ENCODE peak calls at places on chromosomes 2 and 18, in five cellular contexts. X is HCT116, S is GM23338, W is OCI-LY7, R is neural progenitor cell. D is an unnamed sample.

GRCh38 chr2:152465541-152465940 is 130.6 kb downstream of the FMNL2 start:
- DNase-seq in X (no peak), S (no peak), W (no peak), R (no peak), D (no peak)

GRCh38 chr2:43218550-43219382 is 7.6 kb downstream of the ZFP36L2 start:
- DNase-seq in X (no peak), S (peak; percentile 74), W (peak; percentile 90), R (no peak), D (peak; percentile 93)

GRCh38 chr2:40975175-40975574 is 523.3 kb upstream of the SLC8A1 start:
- DNase-seq in X (no peak), S (no peak), W (no peak), R (no peak), D (no peak)

GRCh38 chr2:212997526-212998020 is 153.8 kb downstream of the IKZF2 start:
- DNase-seq in X (no peak), S (peak; percentile 56), W (no peak), R (peak; percentile 3), D (no peak)

GRCh38 chr2:225937625-225938024 is 538.1 kb downstream of the NYAP2 start:
- DNase-seq in X (no peak), S (no peak), W (no peak), R (peak; percentile 16), D (peak; percentile 18)

GRCh38 chr2:195238366-195238765 is 418.7 kb upstream of the SLC39A10 start:
- DNase-seq in X (no peak), S (no peak), W (no peak), R (no peak), D (no peak)

GRCh38 chr18:9474103-9474982 is 970 bp upstream of the RALBP1 start:
- DNase-seq in X (peak; percentile 72), S (peak; percentile 75), W (no peak), R (peak; percentile 11), D (no peak)

GRCh38 chr2:174771631-174772491 is 7.6 kb upstream of the CHRNA1 start:
- DNase-seq in X (peak; percentile 44), S (peak; percentile 95), W (peak; percentile 21), R (peak; percentile 93), D (peak; percentile 72)

GRCh38 chr2:122927217-122927616 is 1097.9 kb upstream of the CNTNAP5 start:
- DNase-seq in X (no peak), S (peak; percentile 59), W (no peak), R (peak; percentile 80), D (no peak)

GRCh38 chr2:150327546-150328495 is 159.6 kb downstream of the RND3 start:
- DNase-seq in X (no peak), S (peak; percentile 21), W (no peak), R (peak; percentile 96), D (no peak)

GRCh38 chr18:2515908-2516625 is 55.2 kb downstream of the METTL4 start:
- DNase-seq in X (peak; percentile 61), S (no peak), W (peak; percentile 65), R (no peak), D (peak; percentile 11)

GRCh38 chr2:173451137-173451536 is 96.5 kb downstream of the CDCA7 start:
- DNase-seq in X (no peak), S (no peak), W (no peak), R (no peak), D (no peak)

GRCh38 chr2:176584333-176584732 is 315.1 kb downstream of the MTX2 start:
- DNase-seq in X (no peak), S (no peak), W (no peak), R (no peak), D (no peak)

GRCh38 chr2:1516798-1517060 is 103.5 kb downstream of the TPO start:
- DNase-seq in X (no peak), S (no peak), W (no peak), R (no peak), D (no peak)

GRCh38 chr2:12734914-12735654 is 18.3 kb downstream of the TRIB2 start:
- DNase-seq in X (no peak), S (no peak), W (no peak), R (no peak), D (no peak)

GRCh38 chr2:26685312-26685711 is 7.2 kb upstream of the KCNK3 start:
- DNase-seq in X (no peak), S (no peak), W (no peak), R (no peak), D (no peak)

GRCh38 chr18:63120541-63121059 is 199.0 kb downstream of the BCL2 start:
- DNase-seq in X (no peak), S (no peak), W (no peak), R (no peak), D (no peak)

GRCh38 chr2:145573608-145574007 is 1053.7 kb upstream of the ZEB2 start:
- DNase-seq in X (no peak), S (no peak), W (no peak), R (no peak), D (no peak)

GRCh38 chr2:28341208-28341891 is 51.3 kb upstream of the FOSL2 start:
- DNase-seq in X (no peak), S (no peak), W (no peak), R (no peak), D (no peak)

GRCh38 chr18:26482567-26482966 is 65.8 kb downstream of the KCTD1 start:
- DNase-seq in X (no peak), S (peak; percentile 88), W (no peak), R (peak; percentile 80), D (no peak)

GRCh38 chr2:38720613-38721241 is 30.4 kb downstream of the SRSF7 start:
- DNase-seq in X (no peak), S (no peak), W (no peak), R (no peak), D (peak; percentile 45)

GRCh38 chr2:33946198-33946597 is 347.1 kb upstream of the FAM98A start:
- DNase-seq in X (no peak), S (no peak), W (no peak), R (no peak), D (no peak)
- TF ChIP-seq EZH2phosphoT487 in X (no peak), S (no peak), W (no peak), R (no peak), D (no peak)

DNA sequence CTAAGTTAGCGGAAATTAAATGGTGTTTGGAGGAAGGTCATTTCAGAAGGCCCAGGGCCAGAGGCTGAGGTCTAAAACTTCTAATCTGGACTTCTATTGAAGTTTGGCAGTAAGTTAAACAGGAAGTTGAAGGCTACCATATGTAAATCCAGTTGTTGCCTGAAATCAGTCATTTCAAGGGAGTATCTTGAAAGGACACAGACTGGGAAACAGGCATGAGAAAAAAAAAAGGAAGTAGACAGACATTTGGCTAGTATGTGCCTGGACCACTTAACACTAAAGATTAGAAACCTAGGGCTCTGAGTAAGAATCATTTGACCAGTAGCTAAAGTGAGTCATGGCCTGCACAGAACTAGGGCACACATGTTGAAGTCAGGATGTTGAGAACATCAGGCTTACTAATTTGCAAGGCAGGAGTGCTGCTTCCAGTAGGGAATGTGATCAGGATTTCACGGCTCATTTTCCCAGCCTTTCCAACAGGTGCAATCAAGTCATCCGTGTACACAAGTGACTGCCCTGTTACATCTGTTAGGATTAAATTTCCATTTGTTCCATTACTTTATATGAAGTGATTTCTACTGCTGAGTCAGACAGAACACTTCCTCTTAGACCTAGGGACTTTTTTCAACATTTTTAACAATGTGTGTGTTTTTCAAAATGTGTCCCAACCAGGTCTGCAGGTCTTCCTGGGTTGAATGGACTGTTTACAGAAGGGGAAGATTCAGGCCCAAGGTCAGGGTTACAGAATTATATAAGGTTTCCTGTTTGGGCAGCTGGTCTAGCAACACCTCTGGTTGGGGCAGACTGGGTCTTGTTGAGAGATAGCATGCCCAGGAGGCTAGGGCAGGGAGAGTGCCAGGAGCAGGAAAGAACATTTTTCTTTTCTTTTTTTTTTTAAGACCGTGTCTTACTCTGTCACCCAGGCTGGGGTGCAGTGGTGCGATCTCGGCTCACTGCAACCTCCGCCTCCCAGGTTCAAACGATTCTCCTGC is 145.6 kb downstream of the TGIF1 start:
- DNase-seq in X (no peak), S (no peak), W (peak; percentile 64), R (no peak), D (no peak)
- TF ChIP-seq EZH2phosphoT487 in X (no peak), S (no peak), W (no peak), R (no peak), D (no peak)

DNA sequence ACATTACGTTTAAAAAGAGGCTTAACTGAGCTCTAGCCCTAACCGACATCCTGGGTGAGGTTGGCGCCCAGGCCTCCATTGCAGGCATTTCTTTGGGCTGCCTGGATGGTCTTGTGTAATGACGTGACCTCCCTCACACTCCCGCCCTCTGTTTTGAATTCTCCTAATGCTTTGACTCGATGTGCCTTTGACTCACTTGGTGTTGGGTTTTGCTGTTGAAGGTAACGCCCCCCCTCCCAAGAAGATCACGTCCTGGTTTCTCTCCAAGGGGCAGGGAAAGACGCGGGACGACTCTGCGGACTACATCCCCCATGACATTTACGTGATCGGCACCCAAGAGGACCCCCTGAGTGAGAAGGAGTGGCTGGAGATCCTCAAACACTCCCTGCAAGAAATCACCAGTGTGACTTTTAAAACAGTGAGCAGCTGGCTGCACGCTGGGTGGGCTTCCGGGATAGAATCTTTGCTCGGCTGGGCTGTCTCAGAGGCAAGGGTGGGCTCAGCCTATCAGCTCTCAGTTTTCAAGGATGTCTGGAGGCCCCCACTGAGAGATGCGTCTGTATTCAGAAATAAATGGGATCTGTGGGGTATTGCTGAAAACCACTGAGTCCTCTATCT is 87.9 kb upstream of the ATG16L1 start:
- DNase-seq in X (no peak), S (no peak), W (no peak), R (no peak), D (no peak)
- TF ChIP-seq EZH2phosphoT487 in X (no peak), S (no peak), W (no peak), R (no peak), D (no peak)

DNA sequence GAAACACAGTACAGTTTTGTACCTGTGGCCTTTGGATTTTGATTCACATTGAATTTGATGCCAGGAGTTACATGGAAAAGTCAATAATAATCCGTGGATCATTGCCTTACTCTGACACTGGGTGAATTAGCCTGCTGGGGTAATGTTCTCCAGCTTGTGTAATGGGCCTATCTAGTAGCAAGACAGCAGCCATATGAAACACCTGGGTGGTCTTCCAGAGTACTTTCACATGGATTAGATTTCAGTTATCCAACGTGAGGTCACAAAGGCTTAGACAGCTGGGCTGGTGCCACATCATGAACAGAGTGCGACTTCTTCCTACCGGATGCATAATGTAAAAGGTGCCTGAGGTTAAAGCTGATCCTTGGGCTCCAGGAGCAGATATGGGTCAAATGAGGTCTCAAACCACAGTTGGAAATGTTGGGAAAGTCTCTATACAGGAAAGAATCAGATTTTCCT is 486.8 kb downstream of the PARD3B start:
- DNase-seq in X (no peak), S (no peak), W (no peak), R (no peak), D (no peak)
- TF ChIP-seq EZH2phosphoT487 in X (no peak), S (no peak), W (no peak), R (no peak), D (no peak)

GRCh38 chr2:201789395-201789794 is 8.7 kb upstream of the ALS2 start:
- DNase-seq in X (no peak), S (no peak), W (no peak), R (no peak), D (no peak)

GRCh38 chr2:201790989-201791388 is 10.3 kb upstream of the ALS2 start:
- DNase-seq in X (no peak), S (no peak), W (no peak), R (no peak), D (no peak)

GRCh38 chr2:201785135-201785534 is 4.4 kb upstream of the ALS2 start:
- DNase-seq in X (no peak), S (no peak), W (no peak), R (no peak), D (no peak)

GRCh38 chr2:201786471-201786870 is 5.7 kb upstream of the ALS2 start:
- DNase-seq in X (no peak), S (no peak), W (no peak), R (no peak), D (no peak)

GRCh38 chr2:201788371-201788770 is 7.6 kb upstream of the ALS2 start:
- DNase-seq in X (no peak), S (no peak), W (no peak), R (no peak), D (no peak)
- TF ChIP-seq EZH2phosphoT487 in X (no peak), S (no peak), W (no peak), R (no peak), D (no peak)

D was measured in MM.1S.